ENCODE peak calls at places on chromosomes 7 and 10, in five cellular contexts. X is cardiac muscle cell, N is SK-N-SH, V is fibroblast of pulmonary artery, R is epithelial cell of esophagus. G is an unnamed sample.

GRCh38 chr10:99232357-99232999 is 3.2 kb downstream of the HPSE2 start:
- DNase-seq in N (peak; percentile 52), X (peak; percentile 60), V (no peak), R (no peak), G (no peak)

GRCh38 chr10:119449210-119449584 is 93.3 kb downstream of the RGS10 start:
- DNase-seq in V (no peak), R (no peak), X (no peak), N (no peak), G (no peak)

GRCh38 chr7:1667566-1668485 is 2.3 kb upstream of the ELFN1 start:
- DNase-seq in N (peak; percentile 87), R (no peak), X (peak; percentile 80), V (no peak), G (peak; percentile 14)

GRCh38 chr10:43461950-43462349 is 25.0 kb downstream of the ZNF487 start:
- DNase-seq in N (peak; percentile 71), X (peak; percentile 81), V (peak; percentile 93), R (peak; percentile 84), G (peak; percentile 24)

GRCh38 chr10:103763374-103764202 is 91.8 kb downstream of the SH3PXD2A start:
- DNase-seq in N (no peak), V (peak; percentile 20), X (no peak), R (no peak), G (no peak)

GRCh38 chr7:44155191-44156185 is 14.4 kb upstream of the MYL7 start:
- DNase-seq in R (no peak), V (no peak), X (no peak), N (no peak), G (peak; percentile 26)

GRCh38 chr7:106620034-106620433 is 40.9 kb downstream of the CCDC71L start:
- DNase-seq in X (no peak), V (no peak), R (no peak), N (no peak), G (no peak)

GRCh38 chr10:108597657-108598319 is 1325.5 kb downstream of the XPNPEP1 start:
- DNase-seq in V (no peak), N (no peak), R (no peak), X (no peak), G (no peak)

GRCh38 chr7:34354906-34355305 is 303.1 kb upstream of the NPSR1 start:
- DNase-seq in X (no peak), N (no peak), V (peak; percentile 61), R (peak; percentile 55), G (no peak)

GRCh38 chr7:90474284-90475210 is 5.1 kb downstream of the PTTG1IP2 start:
- DNase-seq in V (peak; percentile 90), N (no peak), X (no peak), R (peak; percentile 98), G (no peak)

GRCh38 chr10:1731592-1731991 is 5.7 kb downstream of the ADARB2 start:
- DNase-seq in R (no peak), N (no peak), X (no peak), V (no peak), G (no peak)

GRCh38 chr7:44185729-44186128 is 3.5 kb downstream of the GCK start:
- DNase-seq in X (no peak), V (no peak), N (no peak), R (no peak), G (peak; percentile 17)

GRCh38 chr7:106139253-106140251 is 27.4 kb upstream of the SYPL1 start:
- DNase-seq in R (no peak), N (no peak), X (peak; percentile 28), V (peak; percentile 38), G (no peak)

GRCh38 chr7:105759670-105760548 is 116.5 kb downstream of the ATXN7L1 start:
- DNase-seq in V (peak; percentile 76), N (peak; percentile 53), X (peak; percentile 36), R (peak; percentile 73), G (peak; percentile 40)

GRCh38 chr10:44355630-44356029 is 29.3 kb downstream of the CXCL12 start:
- DNase-seq in N (no peak), V (no peak), R (no peak), X (no peak), G (no peak)

GRCh38 chr7:149257146-149257545 is 4.8 kb upstream of the ZNF783 start:
- DNase-seq in R (peak; percentile 89), V (peak; percentile 11), X (no peak), N (no peak), G (no peak)

GRCh38 chr10:127945335-127945734 is 38.4 kb downstream of the PTPRE start:
- DNase-seq in N (no peak), X (no peak), R (peak; percentile 99), V (peak; percentile 67), G (peak; percentile 52)

GRCh38 chr7:22667562-22668239 is 59.3 kb upstream of the IL6 start:
- DNase-seq in N (no peak), R (peak; percentile 91), V (peak; percentile 57), X (no peak), G (no peak)

DNA sequence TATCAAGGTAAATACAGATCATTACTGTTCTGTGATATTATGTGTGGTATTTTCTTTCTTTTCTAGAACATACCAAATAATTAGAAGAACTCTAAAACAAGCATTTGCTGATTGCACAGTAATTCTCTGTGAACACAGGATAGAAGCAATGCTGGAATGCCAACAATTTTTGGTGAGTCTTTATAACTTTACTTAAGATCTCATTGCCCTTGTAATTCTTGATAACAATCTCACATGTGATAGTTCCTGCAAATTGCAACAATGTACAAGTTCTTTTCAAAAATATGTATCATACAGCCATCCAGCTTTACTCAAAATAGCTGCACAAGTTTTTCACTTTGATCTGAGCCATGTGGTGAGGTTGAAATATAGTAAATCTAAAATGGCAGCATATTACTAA is 185.6 kb downstream of the CFTR start:
- DNase-seq in V (peak; percentile 31), R (no peak), X (no peak), N (no peak), G (no peak)
- TF ChIP-seq CTCF in V (no peak), R (no peak), X (no peak), N (no peak), G (no peak)

GRCh38 chr10:130244031-130244927 is 108.1 kb downstream of the GLRX3 start:
- DNase-seq in R (no peak), X (no peak), V (no peak), N (no peak), G (no peak)

GRCh38 chr10:130244928-130245495 is 108.8 kb downstream of the GLRX3 start:
- DNase-seq in N (no peak), V (no peak), X (no peak), R (no peak), G (no peak)

GRCh38 chr10:130240409-130240808 is 104.2 kb downstream of the GLRX3 start:
- DNase-seq in R (no peak), X (no peak), V (no peak), N (no peak), G (no peak)

GRCh38 chr10:130243015-130243414 is 106.8 kb downstream of the GLRX3 start:
- DNase-seq in R (no peak), N (no peak), X (no peak), V (no peak), G (no peak)

GRCh38 chr10:130242483-130242882 is 106.3 kb downstream of the GLRX3 start:
- DNase-seq in V (no peak), R (no peak), N (no peak), X (no peak), G (no peak)
- TF ChIP-seq CTCF in V (no peak), R (no peak), N (no peak), X (no peak), G (no peak)

GRCh38 chr10:111137587-111137986 is 60.8 kb downstream of the ADRA2A start:
- DNase-seq in R (no peak), V (no peak), X (no peak), N (no peak), G (no peak)

GRCh38 chr10:111146025-111146640 is 69.3 kb downstream of the ADRA2A start:
- DNase-seq in R (no peak), N (no peak), X (no peak), V (no peak), G (no peak)

GRCh38 chr10:111137012-111137411 is 60.2 kb downstream of the ADRA2A start:
- DNase-seq in X (no peak), N (no peak), V (no peak), R (no peak), G (no peak)

GRCh38 chr10:111139567-111139966 is 62.7 kb downstream of the ADRA2A start:
- DNase-seq in R (no peak), N (peak; percentile 65), V (no peak), X (no peak), G (no peak)

DNA sequence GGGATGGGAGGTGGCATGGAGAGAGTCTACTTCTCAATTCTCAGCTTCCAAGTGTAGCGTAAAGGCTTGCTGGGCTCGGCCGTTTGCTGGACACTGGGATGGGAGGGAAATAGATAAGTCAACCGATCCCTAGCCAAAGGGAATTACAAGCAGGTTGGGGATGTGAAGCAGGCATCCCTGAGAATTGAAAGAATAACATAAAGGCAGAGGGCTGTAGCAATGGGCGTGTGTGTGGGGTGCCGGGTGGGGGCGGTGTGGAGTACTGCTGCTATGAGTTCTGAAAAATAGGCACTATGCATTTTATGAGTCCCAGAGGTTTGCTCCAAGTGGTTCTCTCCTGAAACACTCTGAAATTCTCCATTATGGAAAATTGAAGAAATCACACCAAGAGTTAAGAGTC is 65.3 kb downstream of the ADRA2A start:
- DNase-seq in N (no peak), R (no peak), V (no peak), X (no peak), G (no peak)
- TF ChIP-seq CTCF in N (no peak), R (no peak), V (no peak), X (no peak), G (peak; percentile 8)

GRCh38 chr10:102384053-102384452 is 11.5 kb upstream of the NFKB2 start:
- DNase-seq in V (peak; percentile 42), N (no peak), X (peak; percentile 43), R (no peak), G (no peak)
- TF ChIP-seq CTCF in V (peak; percentile 37), N (peak; percentile 18), X (peak; percentile 33), R (no peak), G (no peak)

DNA sequence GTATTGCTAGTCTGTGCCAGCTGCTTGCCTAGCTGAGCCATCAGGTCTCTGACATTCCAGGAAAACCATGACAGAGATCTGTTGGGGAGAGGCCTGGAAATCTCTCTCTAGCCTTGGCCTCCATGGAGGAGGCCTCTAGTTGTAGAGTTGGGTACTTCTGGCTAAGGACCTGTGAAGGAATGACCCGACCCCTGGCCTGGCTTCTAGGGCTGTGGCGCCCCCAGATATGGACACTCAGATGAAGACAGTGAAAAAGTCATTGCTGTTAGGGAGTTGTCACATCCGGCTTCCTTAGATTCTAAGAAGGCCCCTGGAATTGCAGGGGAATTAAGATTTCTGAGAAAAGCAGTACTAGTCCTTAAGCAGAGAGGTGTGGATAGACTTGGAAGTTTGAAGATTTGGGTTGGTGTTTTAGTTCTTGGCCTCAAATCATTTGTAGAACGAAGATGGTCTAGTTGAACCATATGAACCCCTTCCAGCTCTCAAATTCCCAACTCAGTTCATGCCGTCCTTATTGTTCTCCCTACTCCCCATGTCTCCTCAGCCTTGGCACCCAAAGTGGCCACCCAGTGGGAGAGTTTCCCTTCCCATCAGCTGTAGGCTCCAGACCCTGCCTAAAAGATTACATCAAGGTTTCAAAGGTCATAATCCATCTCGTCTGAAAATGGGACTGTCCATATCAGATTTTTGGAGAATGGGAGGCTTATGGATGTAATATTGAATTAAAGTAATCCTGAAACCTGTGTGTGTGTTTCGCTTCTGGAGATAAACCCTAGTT is 7.0 kb downstream of the HHEX start:
- DNase-seq in X (no peak), N (peak; percentile 20), V (no peak), R (no peak), G (no peak)
- TF ChIP-seq CTCF in X (no peak), N (no peak), V (no peak), R (no peak), G (no peak)